ENCODE peak calls at places on chromosomes 2 and 18, in seven cellular contexts. I, U, Z, M, C, X and A are unnamed samples. For H3K4me1, the result is how much of the 10 kb centered on the place peaks cover.

GRCh38 chr18:42114310-42114943 is 159.4 kb downstream of the PIK3C3 start:
- DNase-seq in I (peak), U (peak), Z (peak), M (peak), C (peak), X (peak), A (peak)

GRCh38 chr2:21676056-21676455 is 552.3 kb downstream of the TDRD15 start:
- DNase-seq in I (no peak), U (no peak), Z (no peak), M (no peak), C (no peak), X (no peak), A (no peak)

GRCh38 chr2:70805987-70806386 is 14.4 kb downstream of the CLEC4F start:
- DNase-seq in I (no peak), U (no peak), Z (no peak), M (no peak), C (no peak), X (no peak), A (no peak)

GRCh38 chr18:66646622-66647021 is 42.7 kb upstream of the CDH19 start:
- DNase-seq in I (no peak), U (no peak), Z (no peak), M (no peak), C (no peak), X (peak), A (no peak)

GRCh38 chr2:36663851-36664715 is 32.4 kb upstream of the VIT start:
- DNase-seq in I (peak), U (peak), Z (no peak), M (no peak), C (no peak), X (peak), A (peak)

GRCh38 chr18:56196495-56197225 is 441.7 kb downstream of the TXNL1 start:
- DNase-seq in I (no peak), U (no peak), Z (no peak), M (no peak), C (no peak), X (peak), A (no peak)

GRCh38 chr2:43576983-43577892 is 18.6 kb downstream of the THADA start:
- DNase-seq in I (peak), U (no peak), Z (no peak), M (no peak), C (no peak), X (peak), A (no peak)

GRCh38 chr2:238964544-238965113 is 116.7 kb downstream of the TWIST2 start:
- DNase-seq in I (no peak), U (no peak), Z (no peak), M (no peak), C (no peak), X (no peak), A (no peak)

GRCh38 chr2:127619901-127620705 is 25.9 kb upstream of the GPR17 start:
- DNase-seq in I (peak), U (peak), Z (no peak), M (peak), C (no peak), X (no peak), A (peak)

GRCh38 chr2:158990397-158991209 is 22.2 kb downstream of the TANC1 start:
- DNase-seq in I (no peak), U (no peak), Z (no peak), M (no peak), C (no peak), X (peak), A (peak)

GRCh38 chr2:237434916-237435315 is 21.0 kb upstream of the COL6A3 start:
- DNase-seq in I (no peak), U (no peak), Z (no peak), M (no peak), C (no peak), X (peak), A (no peak)

GRCh38 chr2:237433920-237434319 is 20.0 kb upstream of the COL6A3 start:
- DNase-seq in I (no peak), U (no peak), Z (no peak), M (no peak), C (no peak), X (no peak), A (no peak)

GRCh38 chr2:237431856-237432255 is 17.9 kb upstream of the COL6A3 start:
- DNase-seq in I (no peak), U (no peak), Z (no peak), M (no peak), C (no peak), X (peak), A (no peak)

GRCh38 chr2:237431372-237431771 is 17.4 kb upstream of the COL6A3 start:
- DNase-seq in I (no peak), U (no peak), Z (no peak), M (no peak), C (no peak), X (peak), A (no peak)

DNA sequence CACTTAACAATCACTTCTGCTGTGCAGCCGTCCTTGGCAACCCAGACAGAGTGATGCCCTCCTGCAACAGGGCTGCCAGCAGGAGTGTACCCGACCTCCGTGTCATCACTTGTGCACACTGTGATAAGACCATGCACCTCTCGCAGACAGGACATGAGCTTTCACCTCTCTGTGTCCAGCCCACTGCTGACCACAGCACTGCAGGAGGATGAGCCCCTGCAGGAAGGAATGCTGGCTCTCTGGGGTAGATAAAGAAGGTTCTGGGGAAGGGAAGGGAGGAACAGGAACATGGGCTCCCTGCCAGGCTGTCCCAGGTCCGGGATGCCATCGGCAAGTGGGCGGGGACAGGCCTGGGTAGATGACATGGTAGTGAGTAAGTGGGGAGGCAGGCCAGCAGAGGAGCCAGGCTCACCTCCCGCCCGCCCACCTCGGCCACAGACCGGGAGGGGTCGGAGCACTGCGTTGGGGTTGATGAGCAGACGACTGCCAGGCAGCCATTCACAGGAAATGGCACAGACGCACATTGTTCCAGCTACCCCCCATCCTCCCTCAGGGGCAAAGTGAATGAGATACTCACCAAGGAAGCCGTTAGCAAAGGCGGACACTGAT is 18.6 kb upstream of the COL6A3 start:
- DNase-seq in I (no peak), U (peak), Z (no peak), M (peak), C (no peak), X (peak), A (peak)
- TF ChIP-seq CTCF in I (no peak), U (no peak), Z (no peak), M (no peak), C (no peak), X (peak), A (peak)

GRCh38 chr2:28399289-28399688 is 6.6 kb downstream of the FOSL2 start:
- DNase-seq in I (no peak), U (no peak), Z (no peak), M (no peak), C (peak), X (no peak), A (no peak)
- H3K4me1 ChIP-seq in I (under half), U (under half), Z (under half), M (under half), C (half or more), X (under half), A (under half)

GRCh38 chr2:54614815-54615214 is 108.6 kb upstream of the EML6 start:
- DNase-seq in I (no peak), U (no peak), Z (no peak), M (no peak), C (no peak), X (no peak), A (no peak)
- H3K27ac ChIP-seq in I (no peak), U (no peak), Z (no peak), M (no peak), C (no peak), X (no peak), A (no peak)

GRCh38 chr2:19352946-19353720 is 5.3 kb downstream of the OSR1 start:
- DNase-seq in I (no peak), U (peak), Z (no peak), M (peak), C (no peak), X (no peak), A (peak)
- TF ChIP-seq CTCF in I (no peak), U (peak), Z (no peak), M (no peak), C (no peak), X (no peak), A (peak)

GRCh38 chr2:72754628-72755320 is 71.1 kb downstream of the EXOC6B start:
- DNase-seq in I (no peak), U (no peak), Z (no peak), M (no peak), C (no peak), X (peak), A (no peak)
- H3K4me1 ChIP-seq in I (under half), U (under half), Z (under half), M (under half), C (under half), X (under half), A (under half)

GRCh38 chr2:26846881-26847662 is 860 bp upstream of the DPYSL5 start:
- DNase-seq in I (peak), U (no peak), Z (no peak), M (no peak), C (no peak), X (no peak), A (no peak)
- H3K27ac ChIP-seq in I (no peak), U (no peak), Z (no peak), M (no peak), C (no peak), X (no peak), A (peak)

GRCh38 chr18:46677609-46678470 is 20.8 kb upstream of the LOXHD1 start:
- DNase-seq in I (no peak), U (no peak), Z (no peak), M (no peak), C (no peak), X (peak), A (peak)
- TF ChIP-seq CTCF in I (no peak), U (no peak), Z (no peak), M (no peak), C (peak), X (no peak), A (peak)

GRCh38 chr2:177399376-177399775 is 6.8 kb downstream of the AGPS start:
- DNase-seq in I (no peak), U (no peak), Z (no peak), M (no peak), C (no peak), X (no peak), A (no peak)

GRCh38 chr2:177398290-177398683 is 5.7 kb downstream of the AGPS start:
- DNase-seq in I (no peak), U (no peak), Z (no peak), M (no peak), C (no peak), X (no peak), A (no peak)

GRCh38 chr2:177397501-177398289 is 5.1 kb downstream of the AGPS start:
- DNase-seq in I (peak), U (no peak), Z (no peak), M (no peak), C (no peak), X (peak), A (no peak)

GRCh38 chr2:177403822-177404221 is 11.2 kb downstream of the AGPS start:
- DNase-seq in I (no peak), U (no peak), Z (no peak), M (no peak), C (no peak), X (no peak), A (no peak)

DNA sequence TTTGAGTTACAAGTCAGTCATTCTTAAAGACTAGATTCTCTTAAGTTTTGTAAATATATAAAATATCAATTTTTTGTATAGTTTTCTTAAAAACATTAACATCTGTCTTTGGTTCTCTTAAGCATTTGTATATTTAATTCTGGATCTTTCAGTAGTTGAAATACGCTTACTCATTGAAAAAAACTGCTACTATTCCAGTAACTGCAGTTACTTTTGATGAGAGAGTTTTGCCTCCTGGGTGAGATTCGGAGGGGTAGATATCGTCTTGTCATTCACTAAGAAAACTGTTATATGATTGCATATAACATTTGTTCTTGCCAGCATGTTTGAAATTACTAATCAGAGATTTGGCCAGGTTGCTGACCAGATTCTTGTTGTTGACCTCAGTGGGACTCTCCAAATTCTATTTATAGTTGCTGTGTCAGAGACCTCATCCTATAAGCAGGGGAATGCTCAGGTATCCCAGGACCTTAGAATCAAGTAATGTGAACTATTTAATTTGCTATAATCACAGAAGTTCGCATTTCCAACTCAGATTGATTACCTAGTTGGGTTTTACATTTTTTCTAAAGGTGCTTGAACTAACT is 7.9 kb downstream of the AGPS start:
- DNase-seq in I (no peak), U (no peak), Z (no peak), M (no peak), C (no peak), X (peak), A (no peak)
- H3K4me1 ChIP-seq in I (under half), U (under half), Z (under half), M (under half), C (half or more), X (under half), A (under half)

GRCh38 chr2:84300030-84301029 is 158.8 kb downstream of the SUCLG1 start:
- DNase-seq in I (no peak), U (no peak), Z (no peak), M (no peak), C (no peak), X (no peak), A (no peak)

GRCh38 chr2:84293791-84294380 is 165.2 kb downstream of the SUCLG1 start:
- DNase-seq in I (peak), U (no peak), Z (no peak), M (no peak), C (no peak), X (no peak), A (no peak)

GRCh38 chr2:84299211-84299775 is 159.8 kb downstream of the SUCLG1 start:
- DNase-seq in I (no peak), U (no peak), Z (no peak), M (no peak), C (no peak), X (no peak), A (no peak)

GRCh38 chr2:84301717-84302116 is 157.4 kb downstream of the SUCLG1 start:
- DNase-seq in I (no peak), U (no peak), Z (no peak), M (no peak), C (no peak), X (no peak), A (no peak)

DNA sequence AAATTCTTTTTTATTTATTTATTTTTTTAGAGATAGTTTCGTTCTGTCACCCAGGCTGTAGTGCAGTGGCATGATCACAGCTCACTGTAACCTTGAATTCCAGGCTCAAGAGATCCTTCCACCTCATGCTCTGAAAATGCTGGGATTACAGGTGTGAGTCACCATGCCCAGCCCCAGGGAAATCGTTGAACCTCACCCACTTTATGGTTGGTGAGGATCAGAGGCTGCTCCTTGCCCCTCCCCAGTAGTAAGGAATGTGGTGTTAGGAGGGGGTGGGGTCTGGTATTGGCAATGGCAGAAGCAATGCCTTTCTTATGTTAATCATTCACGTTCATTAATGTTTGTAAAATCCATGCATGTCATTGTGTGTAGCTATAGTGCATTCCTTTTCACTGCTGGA is 161.9 kb downstream of the SUCLG1 start:
- DNase-seq in I (peak), U (peak), Z (no peak), M (no peak), C (no peak), X (no peak), A (peak)
- H3K27ac ChIP-seq in I (peak), U (no peak), Z (no peak), M (no peak), C (no peak), X (no peak), A (no peak)

GRCh38 chr2:118489712-118490255 is 357.7 kb downstream of the EN1 start:
- DNase-seq in I (no peak), U (peak), Z (no peak), M (no peak), C (no peak), X (no peak), A (peak)

GRCh38 chr2:118495278-118495677 is 352.2 kb downstream of the EN1 start:
- DNase-seq in I (no peak), U (no peak), Z (no peak), M (no peak), C (no peak), X (no peak), A (peak)

GRCh38 chr2:118496467-118496866 is 351.0 kb downstream of the EN1 start:
- DNase-seq in I (no peak), U (no peak), Z (no peak), M (no peak), C (no peak), X (no peak), A (peak)

GRCh38 chr2:118490323-118490722 is 357.1 kb downstream of the EN1 start:
- DNase-seq in I (no peak), U (peak), Z (no peak), M (no peak), C (no peak), X (no peak), A (peak)

GRCh38 chr2:118492335-118492734 is 355.1 kb downstream of the EN1 start:
- DNase-seq in I (peak), U (no peak), Z (no peak), M (no peak), C (no peak), X (peak), A (peak)
- TF ChIP-seq CTCF in I (peak), U (peak), Z (no peak), M (no peak), C (no peak), X (peak), A (peak)